ENCODE peak calls at places on chromosomes 5 and 9, in four cellular contexts. P, Q, Y and V are unnamed samples. For H3K4me1, the result is how much of the 10 kb centered on the place peaks cover.

GRCh38 chr5:74673011-74673790 is 11.8 kb upstream of the HEXB start:
- DNase-seq in P (no peak), Q (peak), Y (no peak), V (no peak)

GRCh38 chr5:5422819-5423515 is 490 bp downstream of the ICE1 start:
- DNase-seq in P (peak), Q (no peak), Y (no peak), V (no peak)

GRCh38 chr5:14476791-14477435 is 104.7 kb upstream of the OTULINL start:
- DNase-seq in P (no peak), Q (peak), Y (no peak), V (no peak)

GRCh38 chr5:150513375-150514309 is 5.7 kb downstream of the NDST1 start:
- DNase-seq in P (no peak), Q (no peak), Y (no peak), V (no peak)

GRCh38 chr9:137984520-137985257 is 107.1 kb downstream of the CACNA1B start:
- DNase-seq in P (no peak), Q (no peak), Y (no peak), V (no peak)

GRCh38 chr9:78601957-78602565 is 305.1 kb downstream of the PSAT1 start:
- DNase-seq in P (no peak), Q (peak), Y (no peak), V (no peak)

GRCh38 chr5:53825016-53825415 is 264.6 kb downstream of the NDUFS4 start:
- DNase-seq in P (no peak), Q (no peak), Y (no peak), V (no peak)

GRCh38 chr5:116135344-116135743 is 50.5 kb downstream of the COMMD10 start:
- DNase-seq in P (no peak), Q (no peak), Y (no peak), V (no peak)

GRCh38 chr5:80098951-80099350 is 63.8 kb downstream of the THBS4 start:
- DNase-seq in P (no peak), Q (no peak), Y (no peak), V (no peak)

GRCh38 chr5:41763096-41763495 is 107.1 kb downstream of the OXCT1 start:
- DNase-seq in P (no peak), Q (peak), Y (no peak), V (no peak)

GRCh38 chr9:98520221-98520920 is 188.4 kb downstream of the GABBR2 start:
- DNase-seq in P (no peak), Q (peak), Y (no peak), V (no peak)

GRCh38 chr9:119091074-119091473 is 278.2 kb downstream of the BRINP1 start:
- DNase-seq in P (no peak), Q (no peak), Y (no peak), V (no peak)

GRCh38 chr9:105978822-105979221 is 284.5 kb downstream of the TMEM38B start:
- DNase-seq in P (no peak), Q (no peak), Y (no peak), V (no peak)

GRCh38 chr5:156402387-156402921 is 75.5 kb downstream of the SGCD start:
- DNase-seq in P (no peak), Q (no peak), Y (peak), V (no peak)

GRCh38 chr5:150847334-150847695 is 994 bp downstream of the IRGM start:
- DNase-seq in P (no peak), Q (no peak), Y (no peak), V (no peak)

GRCh38 chr5:61270510-61271165 is 61.4 kb upstream of the ZSWIM6 start:
- DNase-seq in P (no peak), Q (no peak), Y (no peak), V (no peak)

GRCh38 chr5:72767289-72768010 is 49.0 kb upstream of the TNPO1 start:
- DNase-seq in P (no peak), Q (peak), Y (peak), V (no peak)

GRCh38 chr9:16591092-16591491 is 279.4 kb downstream of the BNC2 start:
- DNase-seq in P (no peak), Q (no peak), Y (no peak), V (no peak)

GRCh38 chr9:128773049-128773448 is 1.3 kb upstream of the ZER1 start:
- DNase-seq in P (no peak), Q (no peak), Y (no peak), V (no peak)

GRCh38 chr5:73994963-73995362 is 369.0 kb downstream of the ARHGEF28 start:
- DNase-seq in P (no peak), Q (no peak), Y (no peak), V (no peak)

GRCh38 chr5:102811962-102812361 is 56.9 kb downstream of the PAM start:
- DNase-seq in P (no peak), Q (no peak), Y (no peak), V (no peak)

GRCh38 chr5:68534131-68534940 is 318.8 kb downstream of the PIK3R1 start:
- DNase-seq in P (no peak), Q (peak), Y (no peak), V (peak)

GRCh38 chr9:86885232-86885631 is 62.1 kb downstream of the GAS1 start:
- DNase-seq in P (no peak), Q (no peak), Y (peak), V (no peak)

GRCh38 chr5:60257852-60258251 is 364.3 kb upstream of the PDE4D start:
- DNase-seq in P (no peak), Q (no peak), Y (no peak), V (no peak)

GRCh38 chr5:2032432-2032831 is 149.7 kb upstream of the IRX4 start:
- DNase-seq in P (no peak), Q (no peak), Y (no peak), V (no peak)

GRCh38 chr9:116939605-116940004 is 252.5 kb downstream of the TRIM32 start:
- DNase-seq in P (no peak), Q (no peak), Y (no peak), V (no peak)

DNA sequence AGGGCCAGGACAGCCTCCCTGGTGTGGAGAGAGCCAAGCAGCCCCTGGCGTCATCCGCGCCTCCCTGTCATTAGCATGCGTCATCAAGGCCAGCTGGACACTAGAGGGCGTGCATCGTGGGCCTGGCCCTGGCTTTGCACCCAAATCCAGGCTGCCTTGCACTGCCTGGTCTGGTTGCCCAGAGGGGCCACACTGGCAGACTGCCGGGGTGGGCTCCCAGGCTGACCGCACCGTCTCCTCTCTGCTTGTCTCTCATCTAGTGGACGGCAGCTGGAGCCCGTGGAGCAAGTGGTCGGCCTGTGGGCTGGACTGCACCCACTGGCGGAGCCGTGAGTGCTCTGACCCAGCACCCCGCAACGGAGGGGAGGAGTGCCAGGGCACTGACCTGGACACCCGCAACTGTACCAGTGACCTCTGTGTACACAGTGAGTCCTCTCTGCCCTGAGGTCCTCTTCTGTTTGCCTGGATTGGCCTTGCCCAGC is 29.0 kb downstream of the HK3 start:
- DNase-seq in P (no peak), Q (peak), Y (peak), V (no peak)
- TF ChIP-seq CTCF in P (peak), Q (peak), Y (peak), V (no peak)

DNA sequence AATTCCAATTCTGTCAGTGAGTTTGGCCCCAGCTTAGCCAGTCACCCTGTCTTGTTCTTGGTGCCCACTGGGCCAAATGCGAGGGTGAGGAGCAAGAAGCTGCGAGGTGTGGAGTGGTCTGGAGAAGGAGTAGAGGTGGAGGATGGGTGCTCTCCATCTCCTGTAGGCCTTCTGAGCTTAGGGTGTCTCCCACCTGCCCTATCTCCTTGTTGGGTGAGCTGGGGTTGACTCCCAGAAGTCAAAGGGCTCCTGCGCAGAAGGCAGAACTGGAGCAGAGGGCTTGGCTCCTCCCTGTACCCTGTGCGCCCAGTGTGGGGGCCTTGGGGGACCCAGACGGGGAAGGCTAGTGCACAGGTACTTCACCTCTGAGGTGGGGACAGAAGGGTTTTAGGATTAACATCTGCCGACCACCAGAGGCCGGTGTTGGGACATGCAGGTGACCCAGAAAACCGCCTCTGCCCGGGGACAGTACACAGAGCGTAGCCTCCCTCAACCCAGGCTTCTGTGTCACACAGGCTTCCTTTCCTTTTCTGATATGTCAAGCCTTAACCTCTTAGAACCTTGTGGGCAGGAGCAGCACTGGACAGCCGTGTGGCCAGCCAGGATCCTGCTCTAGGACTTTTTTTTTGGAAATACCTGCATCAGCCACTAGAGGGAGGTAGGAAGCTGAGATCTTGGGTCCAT is 16.9 kb downstream of the IL5 start:
- DNase-seq in P (peak), Q (peak), Y (peak), V (no peak)
- H3K4me1 ChIP-seq in P (under half), Q (under half), Y (under half), V (under half)

GRCh38 chr9:69975681-69976080 is 68.0 kb upstream of the MAMDC2 start:
- DNase-seq in P (no peak), Q (peak), Y (no peak), V (no peak)
- TF ChIP-seq CTCF in P (no peak), Q (no peak), Y (no peak), V (no peak)

GRCh38 chr9:134313470-134313869 is 12.8 kb upstream of the RXRA start:
- DNase-seq in P (no peak), Q (no peak), Y (no peak), V (peak)

GRCh38 chr9:134314039-134314949 is 12.0 kb upstream of the RXRA start:
- DNase-seq in P (no peak), Q (no peak), Y (no peak), V (no peak)

GRCh38 chr9:134316444-134317160 is 9.7 kb upstream of the RXRA start:
- DNase-seq in P (no peak), Q (peak), Y (no peak), V (no peak)

GRCh38 chr9:134315716-134316443 is 10.4 kb upstream of the RXRA start:
- DNase-seq in P (no peak), Q (no peak), Y (no peak), V (no peak)

GRCh38 chr9:134314950-134315715 is 11.1 kb upstream of the RXRA start:
- DNase-seq in P (no peak), Q (no peak), Y (no peak), V (peak)
- H3K4me1 ChIP-seq in P (under half), Q (under half), Y (under half), V (under half)

GRCh38 chr5:117713585-117714198 is 1139.1 kb upstream of the SEMA6A start:
- DNase-seq in P (no peak), Q (peak), Y (peak), V (no peak)

GRCh38 chr5:117719413-117719812 is 1144.8 kb upstream of the SEMA6A start:
- DNase-seq in P (no peak), Q (no peak), Y (no peak), V (no peak)
- TF ChIP-seq CTCF in P (no peak), Q (no peak), Y (no peak), V (no peak)

GRCh38 chr5:126967808-126968466 is 62.4 kb downstream of the MARCHF3 start:
- DNase-seq in P (no peak), Q (peak), Y (no peak), V (no peak)
- H3K4me1 ChIP-seq in P (under half), Q (under half), Y (under half), V (under half)

GRCh38 chr9:100580255-100580654 is 2.4 kb downstream of the CAVIN4 start:
- DNase-seq in P (peak), Q (no peak), Y (no peak), V (no peak)
- TF ChIP-seq CTCF in P (no peak), Q (no peak), Y (no peak), V (no peak)

GRCh38 chr5:3220201-3220600 is 375.4 kb upstream of the IRX1 start:
- DNase-seq in P (peak), Q (no peak), Y (no peak), V (no peak)

GRCh38 chr5:3217114-3217513 is 378.5 kb upstream of the IRX1 start:
- DNase-seq in P (no peak), Q (no peak), Y (no peak), V (peak)

GRCh38 chr5:3220638-3221288 is 374.9 kb upstream of the IRX1 start:
- DNase-seq in P (peak), Q (no peak), Y (no peak), V (no peak)

GRCh38 chr5:3218096-3218495 is 377.5 kb upstream of the IRX1 start:
- DNase-seq in P (no peak), Q (no peak), Y (no peak), V (no peak)

DNA sequence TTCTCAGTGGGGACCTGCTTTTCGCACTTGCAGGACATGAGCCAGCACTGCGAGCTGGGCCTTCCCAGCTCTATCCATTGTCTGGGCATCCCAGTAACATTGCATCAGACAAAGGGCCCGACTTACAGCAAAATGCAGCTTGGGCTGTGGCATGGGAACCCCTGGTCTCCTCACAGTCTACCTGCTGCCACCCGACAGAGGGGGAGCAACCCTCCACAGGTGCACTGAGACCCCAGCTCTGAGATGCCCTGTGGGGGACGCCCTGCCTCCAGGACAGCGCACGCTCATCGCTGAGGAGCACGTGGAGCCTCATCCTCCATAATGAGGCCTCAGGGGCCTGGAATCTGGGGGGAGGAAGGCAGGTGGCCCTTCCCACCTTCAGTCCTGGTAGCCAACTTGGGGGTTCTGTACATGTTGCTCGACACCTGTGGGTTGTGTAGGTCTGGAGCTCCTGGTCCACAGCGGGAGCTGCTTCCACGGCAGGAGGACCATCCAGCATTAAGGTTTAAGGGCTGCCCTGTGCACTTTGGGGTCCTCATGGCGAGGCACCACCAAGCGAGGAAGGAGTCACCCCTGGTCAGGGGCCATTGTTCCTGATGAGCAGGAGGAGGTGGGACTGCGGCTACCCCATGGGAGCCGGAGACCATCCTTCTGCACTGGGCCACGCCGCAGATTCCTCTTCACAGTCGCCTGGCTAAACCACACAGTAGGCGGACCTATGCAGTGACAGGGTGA is 376.5 kb upstream of the IRX1 start:
- DNase-seq in P (no peak), Q (no peak), Y (no peak), V (peak)
- H3K4me1 ChIP-seq in P (under half), Q (under half), Y (under half), V (under half)

DNA sequence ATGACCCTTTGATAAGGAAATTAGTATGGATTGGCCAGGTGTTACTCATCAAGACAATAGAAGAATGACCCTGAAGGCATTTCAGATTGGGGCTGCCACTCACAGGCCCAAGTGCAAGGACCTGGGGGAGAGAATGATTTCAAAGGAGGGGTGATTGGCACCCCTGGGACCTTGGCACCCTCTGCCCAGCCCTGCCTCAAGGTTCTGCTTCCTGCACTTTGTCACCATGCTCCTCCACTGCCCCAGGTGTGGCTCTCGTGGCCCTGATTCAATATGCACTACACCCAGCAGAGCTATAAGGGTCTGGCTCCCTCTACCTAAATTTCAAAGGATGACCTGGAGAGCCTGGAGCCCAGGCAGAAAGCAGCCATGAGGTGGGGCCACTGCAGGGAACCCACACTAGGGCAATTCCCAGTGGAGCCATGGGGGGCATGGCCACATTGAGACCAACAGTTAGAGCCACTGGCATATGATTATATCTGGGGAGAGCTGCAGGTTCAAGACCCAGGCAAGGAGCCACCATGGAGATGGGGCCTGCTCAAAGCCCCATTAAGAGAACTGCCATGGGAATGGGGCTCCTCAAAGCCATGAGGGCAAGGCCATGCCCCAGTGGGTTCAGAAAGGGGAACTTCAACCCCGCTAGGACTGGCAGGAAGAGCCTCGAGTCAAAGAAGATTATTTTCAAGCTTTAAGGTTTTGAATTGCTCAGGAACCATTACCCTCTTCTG is 93.0 kb downstream of the CEMIP2 start:
- DNase-seq in P (no peak), Q (no peak), Y (no peak), V (no peak)
- TF ChIP-seq CTCF in P (no peak), Q (no peak), Y (peak), V (no peak)